ENCODE peak calls at places on chromosome 7, in five cellular contexts. L is SK-N-SH, N is GM12878, I is K562, W is HepG2. C is an unnamed sample.

GRCh38 chr7:95045236-95045923 is 138.0 kb downstream of the PPP1R9A start:
- DNase-seq in L (no peak), N (no peak), I (no peak), W (peak), C (peak)

GRCh38 chr7:68544851-68545250 is 1053.4 kb upstream of the AUTS2 start:
- DNase-seq in L (no peak), N (no peak), I (no peak), W (no peak), C (no peak)

GRCh38 chr7:10767771-10768170 is 205.9 kb upstream of the PHF14 start:
- DNase-seq in L (no peak), N (no peak), I (no peak), W (no peak), C (no peak)

GRCh38 chr7:116691664-116692063 is 19.7 kb downstream of the MET start:
- DNase-seq in L (no peak), N (no peak), I (no peak), W (peak), C (no peak)

GRCh38 chr7:30874656-30875317 is 36.9 kb upstream of the AQP1 start:
- DNase-seq in L (no peak), N (no peak), I (no peak), W (no peak), C (no peak)

GRCh38 chr7:3649678-3650445 is 348.8 kb downstream of the SDK1 start:
- DNase-seq in L (no peak), N (no peak), I (no peak), W (no peak), C (no peak)

GRCh38 chr7:3028071-3028766 is 15.4 kb downstream of the CARD11 start:
- DNase-seq in L (peak), N (no peak), I (no peak), W (no peak), C (no peak)

GRCh38 chr7:29606287-29606721 is 42.7 kb downstream of the PRR15 start:
- DNase-seq in L (peak), N (no peak), I (peak), W (peak), C (no peak)

GRCh38 chr7:95693551-95694333 is 78.6 kb upstream of the DYNC1I1 start:
- DNase-seq in L (no peak), N (no peak), I (no peak), W (no peak), C (no peak)

GRCh38 chr7:104206841-104207240 is 972 bp downstream of the ORC5 start:
- DNase-seq in L (peak), N (no peak), I (no peak), W (no peak), C (no peak)

DNA sequence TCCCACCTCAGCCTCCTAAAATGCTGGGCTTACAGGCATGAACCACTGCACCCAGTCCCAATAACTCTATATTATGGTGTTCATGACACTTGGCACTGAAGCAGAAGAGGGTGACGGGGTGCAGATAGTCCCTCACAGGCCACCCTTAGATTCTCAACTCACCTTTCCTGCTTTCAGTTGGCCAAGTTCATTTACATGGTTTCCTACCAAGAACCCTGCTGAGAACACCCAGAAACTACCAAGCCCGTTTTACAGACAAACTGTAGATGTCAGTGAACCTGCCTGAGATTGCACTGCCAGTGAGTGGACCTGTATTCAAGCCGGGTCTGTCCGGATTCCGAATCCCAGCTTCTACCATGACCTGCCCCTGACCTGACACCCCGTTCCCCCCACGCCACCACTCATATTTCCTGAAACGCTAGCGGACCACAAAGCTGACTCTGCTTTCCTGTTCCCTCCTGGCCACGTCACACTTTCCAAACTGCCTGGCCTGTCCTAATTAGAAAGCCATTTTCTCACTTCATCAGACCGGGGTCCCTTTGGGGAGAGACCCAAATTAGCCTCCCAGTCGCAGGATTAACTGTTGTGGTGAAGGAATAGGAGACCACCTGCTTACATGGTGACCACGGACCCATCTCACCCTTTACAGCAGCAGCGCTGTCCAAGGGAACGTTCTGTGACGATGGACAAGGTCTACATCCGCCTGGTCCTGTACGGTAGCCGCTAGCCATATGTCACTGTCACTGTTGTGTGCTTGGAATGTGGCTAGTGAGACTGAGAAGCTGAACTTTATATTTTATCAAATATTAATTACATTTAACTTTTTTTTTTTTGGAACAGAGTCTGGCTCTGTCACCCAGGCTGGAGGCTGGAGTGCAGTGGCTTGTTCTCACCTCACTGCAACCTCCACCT is 17.1 kb downstream of the GRID2IP start:
- DNase-seq in L (no peak), N (peak), I (no peak), W (no peak), C (no peak)
- TF ChIP-seq REST in L (no peak), N (no peak), I (no peak), W (no peak), C (no peak)

GRCh38 chr7:34825221-34825620 is 167.2 kb downstream of the NPSR1 start:
- DNase-seq in L (no peak), N (no peak), I (no peak), W (no peak), C (no peak)
- TF ChIP-seq GABPA in L (no peak), N (no peak), I (no peak), W (no peak), C (no peak)

DNA sequence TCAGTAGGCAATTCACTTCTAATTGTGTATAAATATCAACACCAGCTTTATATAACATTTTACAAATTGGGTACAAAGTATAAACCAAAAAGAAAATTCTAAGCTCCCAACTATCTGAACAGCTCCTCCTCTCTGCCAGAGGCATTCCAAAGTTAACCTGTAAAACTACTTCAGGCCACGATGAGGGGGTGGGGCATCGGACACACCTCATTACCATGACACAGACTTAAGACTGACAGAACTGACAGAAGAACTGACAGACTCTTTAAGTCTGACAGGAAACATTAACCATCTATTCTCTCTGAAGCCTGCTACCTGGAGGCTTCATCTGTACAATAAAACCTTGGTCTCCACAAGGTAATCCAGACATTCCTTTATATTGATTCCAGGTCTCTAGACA is 12.3 kb downstream of the ESYT2 start:
- DNase-seq in L (no peak), N (no peak), I (peak), W (no peak), C (no peak)
- TF ChIP-seq CTCF in L (no peak), N (no peak), I (no peak), W (no peak), C (no peak)

GRCh38 chr7:79730971-79731370 is 277.5 kb upstream of the MAGI2 start:
- DNase-seq in L (no peak), N (no peak), I (no peak), W (no peak), C (no peak)
- TF ChIP-seq REST in L (no peak), N (no peak), I (no peak), W (no peak), C (no peak)

GRCh38 chr7:44195901-44196300 is 4.9 kb upstream of the YKT6 start:
- DNase-seq in L (no peak), N (no peak), I (no peak), W (no peak), C (no peak)
- TF ChIP-seq GABPA in L (no peak), N (no peak), I (no peak), W (no peak), C (no peak)

GRCh38 chr7:110090113-110090820 is 1000.7 kb upstream of the LRRN3 start:
- DNase-seq in L (no peak), N (no peak), I (no peak), W (peak), C (peak)
- TF ChIP-seq CTCF in L (peak), N (no peak), I (peak), W (peak), C (peak)

C was measured in HL-60.